ENCODE peak calls at places on chromosomes 6 and 20, in eight cellular contexts. X, E, P, H, F, U, G and A are unnamed samples.

GRCh38 chr6:38436726-38437465 is 202.8 kb downstream of the BTBD9 start:
- DNase-seq in X (no peak), E (no peak), P (no peak), H (peak; percentile 32), F (no peak), U (peak; percentile 63), G (no peak), A (no peak)

GRCh38 chr6:136306466-136306865 is 16.8 kb upstream of the BCLAF1 start:
- DNase-seq in X (peak; percentile 92), E (no peak), P (no peak), H (no peak), F (no peak), U (no peak), G (no peak), A (no peak)

GRCh38 chr6:25927177-25927576 is 3.3 kb downstream of the SLC17A2 start:
- DNase-seq in X (no peak), E (no peak), P (no peak), H (no peak), F (no peak), U (no peak), G (no peak), A (no peak)

GRCh38 chr20:19433371-19434316 is 221.2 kb downstream of the SLC24A3 start:
- DNase-seq in X (no peak), E (no peak), P (no peak), H (no peak), F (no peak), U (peak; percentile 70), G (no peak), A (peak; percentile 29)

GRCh38 chr20:6635034-6635736 is 132.3 kb upstream of the BMP2 start:
- DNase-seq in X (no peak), E (no peak), P (no peak), H (no peak), F (no peak), U (peak; percentile 66), G (no peak), A (no peak)

GRCh38 chr6:16318538-16318937 is 80.2 kb downstream of the GMPR start:
- DNase-seq in X (peak; percentile 25), E (no peak), P (no peak), H (no peak), F (no peak), U (peak; percentile 74), G (peak; percentile 82), A (no peak)

GRCh38 chr20:25148181-25148981 is 47.1 kb upstream of the ENTPD6 start:
- DNase-seq in X (no peak), E (no peak), P (no peak), H (no peak), F (peak; percentile 30), U (peak; percentile 61), G (peak; percentile 87), A (peak; percentile 20)

GRCh38 chr20:54070187-54070987 is at the start of gene BCAS1:
- DNase-seq in X (no peak), E (no peak), P (no peak), H (no peak), F (no peak), U (no peak), G (no peak), A (no peak)

GRCh38 chr20:60584221-60584620 is 626.0 kb downstream of the CDH26 start:
- DNase-seq in X (no peak), E (no peak), P (no peak), H (no peak), F (no peak), U (no peak), G (no peak), A (no peak)

GRCh38 chr20:49539481-49540231 is 28.3 kb downstream of the PTGIS start:
- DNase-seq in X (no peak), E (no peak), P (no peak), H (no peak), F (no peak), U (no peak), G (no peak), A (no peak)

GRCh38 chr6:168101201-168102092 is 22.4 kb upstream of the FRMD1 start:
- DNase-seq in X (no peak), E (no peak), P (no peak), H (no peak), F (no peak), U (no peak), G (peak; percentile 77), A (no peak)

GRCh38 chr6:78427386-78427785 is 440.0 kb upstream of the IRAK1BP1 start:
- DNase-seq in X (no peak), E (no peak), P (no peak), H (no peak), F (no peak), U (no peak), G (no peak), A (no peak)

GRCh38 chr20:40563296-40563950 is 125.6 kb downstream of the MAFB start:
- DNase-seq in X (no peak), E (no peak), P (no peak), H (peak; percentile 14), F (no peak), U (peak; percentile 69), G (no peak), A (no peak)